ENCODE peak calls at places on chromosome 18, in four cellular contexts. A is Ammon's horn, T is foreskin fibroblast, V is cardiac muscle cell. J is an unnamed sample.
A peak's percentile ranks its signal among the peaks of the same experiment; 100 is the strongest.

GRCh38 chr18:45449761-45450227 is 165.5 kb upstream of the SLC14A2 start:
- DNase-seq in V (peak; percentile 2), T (peak; percentile 64), A (peak; percentile 68), J (no peak)

GRCh38 chr18:905307-905947 is 756 bp downstream of the ADCYAP1 start:
- DNase-seq in V (no peak), T (no peak), A (no peak), J (peak; percentile 14)

GRCh38 chr18:55997156-55997561 is 409.2 kb upstream of the TCF4 start:
- DNase-seq in V (peak; percentile 37), T (no peak), A (peak; percentile 57), J (peak; percentile 27)

GRCh38 chr18:55301196-55301540 is 286.8 kb downstream of the TCF4 start:
- DNase-seq in A (no peak), T (peak; percentile 66), V (no peak), J (no peak)

GRCh38 chr18:45628979-45629958 is 14.0 kb downstream of the SLC14A2 start:
- DNase-seq in A (no peak), V (peak; percentile 45), T (peak; percentile 20), J (peak; percentile 88)

GRCh38 chr18:6877288-6877687 is 147.8 kb downstream of the ARHGAP28 start:
- DNase-seq in V (no peak), A (no peak), T (no peak), J (no peak)

GRCh38 chr18:55251186-55251995 is 292.1 kb upstream of the CCDC68 start:
- DNase-seq in A (no peak), T (peak; percentile 60), V (peak; percentile 56), J (peak; percentile 57)

GRCh38 chr18:79508565-79509535 is 113.1 kb downstream of the NFATC1 start:
- DNase-seq in V (no peak), T (no peak), A (no peak), J (no peak)

GRCh38 chr18:31506024-31506742 is 8.2 kb downstream of the DSG2 start:
- DNase-seq in V (peak; percentile 55), T (no peak), A (no peak), J (no peak)

GRCh38 chr18:36628435-36629094 is 200.2 kb downstream of the TPGS2 start:
- DNase-seq in T (peak; percentile 81), V (peak; percentile 73), A (no peak), J (no peak)

GRCh38 chr18:58257461-58257860 is 213.4 kb downstream of the NEDD4L start:
- DNase-seq in V (peak; percentile 17), A (peak; percentile 40), T (peak; percentile 56), J (no peak)

GRCh38 chr18:51516478-51517038 is 319.1 kb upstream of the MEX3C start:
- DNase-seq in V (no peak), A (no peak), T (no peak), J (no peak)

GRCh38 chr18:9113468-9114149 is 11.1 kb downstream of the NDUFV2 start:
- DNase-seq in T (no peak), V (no peak), A (no peak), J (no peak)

GRCh38 chr18:58024139-58024538 is 19.9 kb upstream of the NEDD4L start:
- DNase-seq in T (no peak), A (peak; percentile 14), V (no peak), J (no peak)

GRCh38 chr18:63970803-63971191 is 916 bp downstream of the SERPINB8 start:
- DNase-seq in A (peak; percentile 33), V (peak; percentile 63), T (peak; percentile 69), J (peak; percentile 80)

GRCh38 chr18:3554091-3554601 is 104.2 kb downstream of the TGIF1 start:
- DNase-seq in A (no peak), V (peak; percentile 26), T (peak; percentile 17), J (peak; percentile 93)

GRCh38 chr18:21272016-21272582 is 30.1 kb downstream of the GREB1L start:
- DNase-seq in T (no peak), V (no peak), A (no peak), J (no peak)

GRCh38 chr18:26685438-26686173 is 137.3 kb upstream of the KCTD1 start:
- DNase-seq in V (no peak), T (no peak), A (no peak), J (peak; percentile 57)

GRCh38 chr18:7177131-7177744 is 53.7 kb upstream of the LRRC30 start:
- DNase-seq in T (peak; percentile 86), V (peak; percentile 92), A (peak; percentile 78), J (peak; percentile 69)

GRCh38 chr18:8889479-8889878 is 184.1 kb downstream of the MTCL1 start:
- DNase-seq in T (peak; percentile 30), A (no peak), V (peak; percentile 34), J (no peak)

GRCh38 chr18:54774423-54774822 is 53.9 kb upstream of the RAB27B start:
- DNase-seq in A (no peak), V (peak; percentile 29), T (peak; percentile 36), J (no peak)

GRCh38 chr18:56795381-56795780 is 144.2 kb downstream of the WDR7 start:
- DNase-seq in V (peak; percentile 33), T (peak; percentile 47), A (peak; percentile 32), J (no peak)

GRCh38 chr18:76821356-76821874 is 942 bp upstream of the ZNF236 start:
- DNase-seq in V (no peak), A (no peak), T (no peak), J (no peak)

GRCh38 chr18:6624729-6625308 is 104.7 kb upstream of the ARHGAP28 start:
- DNase-seq in A (no peak), V (peak; percentile 77), T (peak; percentile 75), J (no peak)

GRCh38 chr18:70339915-70340314 is 51.1 kb downstream of the SOCS6 start:
- DNase-seq in T (no peak), A (no peak), V (no peak), J (peak; percentile 60)

GRCh38 chr18:39561136-39561535 is 1995.5 kb upstream of the CELF4 start:
- DNase-seq in T (peak; percentile 24), V (peak; percentile 46), A (no peak), J (no peak)